ENCODE peak calls at places on chromosomes 5 and 9, in seven cellular contexts. One of them, this sample, is unnamed.

GRCh38 chr9:130638278-130639118 is 25.9 kb upstream of the PRDM12 start:
- DNase-seq in T-helper 17 cell: no peak
- DNase-seq in hippocampal formation: no peak
- DNase-seq in iris pigment epithelial cell: no peak
- DNase-seq in RPMI8226: no peak
- DNase-seq in lower leg skin: no peak
- DNase-seq in tibial artery: peak; percentile 48
- DNase-seq in this sample: no peak

GRCh38 chr9:137550958-137551655 is 572 bp upstream of the MRPL41 start:
- DNase-seq in T-helper 17 cell: no peak
- DNase-seq in hippocampal formation: no peak
- DNase-seq in iris pigment epithelial cell: no peak
- DNase-seq in RPMI8226: peak; percentile 77
- DNase-seq in lower leg skin: peak; percentile 89
- DNase-seq in tibial artery: no peak
- DNase-seq in this sample: peak; percentile 42

GRCh38 chr5:1492757-1493156 is 31.0 kb downstream of the LPCAT1 start:
- DNase-seq in T-helper 17 cell: no peak
- DNase-seq in hippocampal formation: no peak
- DNase-seq in iris pigment epithelial cell: no peak
- DNase-seq in RPMI8226: no peak
- DNase-seq in lower leg skin: no peak
- DNase-seq in tibial artery: no peak
- DNase-seq in this sample: no peak

GRCh38 chr9:81028504-81028903 is 660.8 kb downstream of the TLE1 start:
- DNase-seq in T-helper 17 cell: no peak
- DNase-seq in hippocampal formation: no peak
- DNase-seq in iris pigment epithelial cell: peak; percentile 98
- DNase-seq in RPMI8226: no peak
- DNase-seq in lower leg skin: no peak
- DNase-seq in tibial artery: no peak
- DNase-seq in this sample: no peak

GRCh38 chr5:103228056-103228455 is 30.5 kb upstream of the MACIR start:
- DNase-seq in T-helper 17 cell: no peak
- DNase-seq in hippocampal formation: no peak
- DNase-seq in iris pigment epithelial cell: no peak
- DNase-seq in RPMI8226: no peak
- DNase-seq in lower leg skin: no peak
- DNase-seq in tibial artery: no peak
- DNase-seq in this sample: no peak

GRCh38 chr9:118929317-118929716 is 439.9 kb downstream of the BRINP1 start:
- DNase-seq in T-helper 17 cell: no peak
- DNase-seq in hippocampal formation: no peak
- DNase-seq in iris pigment epithelial cell: peak; percentile 45
- DNase-seq in RPMI8226: no peak
- DNase-seq in lower leg skin: no peak
- DNase-seq in tibial artery: no peak
- DNase-seq in this sample: no peak

GRCh38 chr9:3758816-3759576 is 233.2 kb upstream of the RFX3 start:
- DNase-seq in T-helper 17 cell: no peak
- DNase-seq in hippocampal formation: no peak
- DNase-seq in iris pigment epithelial cell: peak; percentile 61
- DNase-seq in RPMI8226: peak; percentile 65
- DNase-seq in lower leg skin: no peak
- DNase-seq in tibial artery: no peak
- DNase-seq in this sample: no peak

GRCh38 chr5:74476197-74477081 is 164.1 kb downstream of the ENC1 start:
- DNase-seq in T-helper 17 cell: no peak
- DNase-seq in hippocampal formation: no peak
- DNase-seq in iris pigment epithelial cell: no peak
- DNase-seq in RPMI8226: no peak
- DNase-seq in lower leg skin: no peak
- DNase-seq in tibial artery: no peak
- DNase-seq in this sample: no peak

GRCh38 chr5:6805835-6806234 is 92.6 kb downstream of the TENT4A start:
- DNase-seq in T-helper 17 cell: no peak
- DNase-seq in hippocampal formation: no peak
- DNase-seq in iris pigment epithelial cell: no peak
- DNase-seq in RPMI8226: no peak
- DNase-seq in lower leg skin: no peak
- DNase-seq in tibial artery: no peak
- DNase-seq in this sample: no peak

GRCh38 chr9:126591083-126591482 is 22.6 kb upstream of the LMX1B start:
- DNase-seq in T-helper 17 cell: no peak
- DNase-seq in hippocampal formation: no peak
- DNase-seq in iris pigment epithelial cell: no peak
- DNase-seq in RPMI8226: no peak
- DNase-seq in lower leg skin: no peak
- DNase-seq in tibial artery: no peak
- DNase-seq in this sample: no peak

GRCh38 chr5:64140018-64140417 is 25.6 kb upstream of the RNF180 start:
- DNase-seq in T-helper 17 cell: no peak
- DNase-seq in hippocampal formation: no peak
- DNase-seq in iris pigment epithelial cell: no peak
- DNase-seq in RPMI8226: no peak
- DNase-seq in lower leg skin: no peak
- DNase-seq in tibial artery: no peak
- DNase-seq in this sample: no peak

GRCh38 chr9:112377684-112378344 is 2.1 kb upstream of the HSDL2 start:
- DNase-seq in T-helper 17 cell: no peak
- DNase-seq in hippocampal formation: no peak
- DNase-seq in iris pigment epithelial cell: no peak
- DNase-seq in RPMI8226: no peak
- DNase-seq in lower leg skin: no peak
- DNase-seq in tibial artery: no peak
- DNase-seq in this sample: no peak

GRCh38 chr9:106697799-106698591 is 165.0 kb upstream of the ZNF462 start:
- DNase-seq in T-helper 17 cell: no peak
- DNase-seq in hippocampal formation: no peak
- DNase-seq in iris pigment epithelial cell: peak; percentile 85
- DNase-seq in RPMI8226: peak; percentile 6
- DNase-seq in lower leg skin: peak; percentile 91
- DNase-seq in tibial artery: peak; percentile 75
- DNase-seq in this sample: peak; percentile 67

GRCh38 chr5:53343187-53343586 is 137.2 kb upstream of the FST start:
- DNase-seq in T-helper 17 cell: no peak
- DNase-seq in hippocampal formation: no peak
- DNase-seq in iris pigment epithelial cell: peak; percentile 89
- DNase-seq in RPMI8226: no peak
- DNase-seq in lower leg skin: no peak
- DNase-seq in tibial artery: no peak
- DNase-seq in this sample: no peak

GRCh38 chr5:117752403-117752802 is 1177.8 kb upstream of the SEMA6A start:
- DNase-seq in T-helper 17 cell: no peak
- DNase-seq in hippocampal formation: no peak
- DNase-seq in iris pigment epithelial cell: no peak
- DNase-seq in RPMI8226: no peak
- DNase-seq in lower leg skin: no peak
- DNase-seq in tibial artery: no peak
- DNase-seq in this sample: no peak

GRCh38 chr5:129629581-129629980 is 118.3 kb upstream of the MINAR2 start:
- DNase-seq in T-helper 17 cell: no peak
- DNase-seq in hippocampal formation: no peak
- DNase-seq in iris pigment epithelial cell: no peak
- DNase-seq in RPMI8226: no peak
- DNase-seq in lower leg skin: no peak
- DNase-seq in tibial artery: no peak
- DNase-seq in this sample: no peak

This sample was measured in uterus.